ENCODE peak calls at places on chromosomes 4 and X, in five cellular contexts. One of them, this sample, is unnamed.

GRCh38 chrX:2495595-2495994 is 5.2 kb downstream of the DHRSX start:
- DNase-seq in hypothalamus: no peak
- DNase-seq in ascending aorta: no peak
- DNase-seq in stimulated activated CD8-positive, alpha-beta memory T cell treated with anti-CD3 and anti-CD28 coated beads, Interleukin-4, amount 100 ng/mL, for 4 hours: no peak
- DNase-seq in fibroblast of lung: no peak
- DNase-seq in this sample: no peak

GRCh38 chr4:119521306-119521705 is 107.3 kb downstream of the PDE5A start:
- DNase-seq in hypothalamus: no peak
- DNase-seq in ascending aorta: no peak
- DNase-seq in stimulated activated CD8-positive, alpha-beta memory T cell treated with anti-CD3 and anti-CD28 coated beads, Interleukin-4, amount 100 ng/mL, for 4 hours: no peak
- DNase-seq in fibroblast of lung: no peak
- DNase-seq in this sample: no peak

GRCh38 chr4:48718818-48719465 is 61.1 kb downstream of the FRYL start:
- DNase-seq in hypothalamus: no peak
- DNase-seq in ascending aorta: no peak
- DNase-seq in stimulated activated CD8-positive, alpha-beta memory T cell treated with anti-CD3 and anti-CD28 coated beads, Interleukin-4, amount 100 ng/mL, for 4 hours: no peak
- DNase-seq in fibroblast of lung: no peak
- DNase-seq in this sample: no peak

GRCh38 chrX:51641421-51642021 is 22.8 kb upstream of the CENPVL3 start:
- DNase-seq in hypothalamus: no peak
- DNase-seq in ascending aorta: no peak
- DNase-seq in stimulated activated CD8-positive, alpha-beta memory T cell treated with anti-CD3 and anti-CD28 coated beads, Interleukin-4, amount 100 ng/mL, for 4 hours: no peak
- DNase-seq in fibroblast of lung: peak; percentile 37
- DNase-seq in this sample: no peak

GRCh38 chr4:62407534-62407933 is 1207.4 kb downstream of the ADGRL3 start:
- DNase-seq in hypothalamus: no peak
- DNase-seq in ascending aorta: no peak
- DNase-seq in stimulated activated CD8-positive, alpha-beta memory T cell treated with anti-CD3 and anti-CD28 coated beads, Interleukin-4, amount 100 ng/mL, for 4 hours: no peak
- DNase-seq in fibroblast of lung: no peak
- DNase-seq in this sample: no peak

GRCh38 chr4:7766086-7766485 is 173.6 kb downstream of the AFAP1 start:
- DNase-seq in hypothalamus: no peak
- DNase-seq in ascending aorta: no peak
- DNase-seq in stimulated activated CD8-positive, alpha-beta memory T cell treated with anti-CD3 and anti-CD28 coated beads, Interleukin-4, amount 100 ng/mL, for 4 hours: no peak
- DNase-seq in fibroblast of lung: no peak
- DNase-seq in this sample: no peak

GRCh38 chr4:173505924-173506779 is 23.9 kb downstream of the HAND2 start:
- DNase-seq in hypothalamus: peak; percentile 4
- DNase-seq in ascending aorta: no peak
- DNase-seq in stimulated activated CD8-positive, alpha-beta memory T cell treated with anti-CD3 and anti-CD28 coated beads, Interleukin-4, amount 100 ng/mL, for 4 hours: no peak
- DNase-seq in fibroblast of lung: no peak
- DNase-seq in this sample: no peak

GRCh38 chrX:149129767-149130166 is 375.3 kb downstream of the IDS start:
- DNase-seq in hypothalamus: no peak
- DNase-seq in ascending aorta: no peak
- DNase-seq in stimulated activated CD8-positive, alpha-beta memory T cell treated with anti-CD3 and anti-CD28 coated beads, Interleukin-4, amount 100 ng/mL, for 4 hours: no peak
- DNase-seq in fibroblast of lung: peak; percentile 16
- DNase-seq in this sample: no peak

GRCh38 chr4:184355111-184355604 is 119.2 kb downstream of the IRF2 start:
- DNase-seq in hypothalamus: no peak
- DNase-seq in ascending aorta: peak; percentile 53
- DNase-seq in stimulated activated CD8-positive, alpha-beta memory T cell treated with anti-CD3 and anti-CD28 coated beads, Interleukin-4, amount 100 ng/mL, for 4 hours: no peak
- DNase-seq in fibroblast of lung: peak; percentile 86
- DNase-seq in this sample: no peak

GRCh38 chrX:149570668-149571067 is 16.6 kb downstream of the MAGEA9B start:
- DNase-seq in hypothalamus: no peak
- DNase-seq in ascending aorta: no peak
- DNase-seq in stimulated activated CD8-positive, alpha-beta memory T cell treated with anti-CD3 and anti-CD28 coated beads, Interleukin-4, amount 100 ng/mL, for 4 hours: no peak
- DNase-seq in fibroblast of lung: peak; percentile 39
- DNase-seq in this sample: no peak

GRCh38 chr4:180234730-180235129 is 2008.5 kb upstream of the TENM3 start:
- DNase-seq in hypothalamus: no peak
- DNase-seq in ascending aorta: no peak
- DNase-seq in stimulated activated CD8-positive, alpha-beta memory T cell treated with anti-CD3 and anti-CD28 coated beads, Interleukin-4, amount 100 ng/mL, for 4 hours: no peak
- DNase-seq in fibroblast of lung: no peak
- DNase-seq in this sample: no peak

GRCh38 chr4:142846729-142847606 is 867 bp upstream of the INPP4B start:
- DNase-seq in hypothalamus: no peak
- DNase-seq in ascending aorta: no peak
- DNase-seq in stimulated activated CD8-positive, alpha-beta memory T cell treated with anti-CD3 and anti-CD28 coated beads, Interleukin-4, amount 100 ng/mL, for 4 hours: peak; percentile 37
- DNase-seq in fibroblast of lung: peak; percentile 40
- DNase-seq in this sample: peak; percentile 41

GRCh38 chr4:128862608-128863313 is 53.3 kb downstream of the JADE1 start:
- DNase-seq in hypothalamus: no peak
- DNase-seq in ascending aorta: no peak
- DNase-seq in stimulated activated CD8-positive, alpha-beta memory T cell treated with anti-CD3 and anti-CD28 coated beads, Interleukin-4, amount 100 ng/mL, for 4 hours: peak; percentile 25
- DNase-seq in fibroblast of lung: no peak
- DNase-seq in this sample: no peak

GRCh38 chrX:9899640-9900075 is 67.5 kb upstream of the CLDN34 start:
- DNase-seq in hypothalamus: peak; percentile 38
- DNase-seq in ascending aorta: no peak
- DNase-seq in stimulated activated CD8-positive, alpha-beta memory T cell treated with anti-CD3 and anti-CD28 coated beads, Interleukin-4, amount 100 ng/mL, for 4 hours: no peak
- DNase-seq in fibroblast of lung: peak; percentile 92
- DNase-seq in this sample: no peak

GRCh38 chr4:137755033-137755471 is 222.8 kb upstream of the PCDH18 start:
- DNase-seq in hypothalamus: no peak
- DNase-seq in ascending aorta: no peak
- DNase-seq in stimulated activated CD8-positive, alpha-beta memory T cell treated with anti-CD3 and anti-CD28 coated beads, Interleukin-4, amount 100 ng/mL, for 4 hours: no peak
- DNase-seq in fibroblast of lung: peak; percentile 72
- DNase-seq in this sample: no peak

GRCh38 chr4:6121276-6121850 is 79.0 kb downstream of the JAKMIP1 start:
- DNase-seq in hypothalamus: no peak
- DNase-seq in ascending aorta: no peak
- DNase-seq in stimulated activated CD8-positive, alpha-beta memory T cell treated with anti-CD3 and anti-CD28 coated beads, Interleukin-4, amount 100 ng/mL, for 4 hours: no peak
- DNase-seq in fibroblast of lung: no peak
- DNase-seq in this sample: no peak

GRCh38 chrX:17836830-17837229 is 24.3 kb downstream of the RAI2 start:
- DNase-seq in hypothalamus: no peak
- DNase-seq in ascending aorta: no peak
- DNase-seq in stimulated activated CD8-positive, alpha-beta memory T cell treated with anti-CD3 and anti-CD28 coated beads, Interleukin-4, amount 100 ng/mL, for 4 hours: no peak
- DNase-seq in fibroblast of lung: no peak
- DNase-seq in this sample: no peak

GRCh38 chr4:95732061-95732460 is 107.8 kb upstream of the PDHA2 start:
- DNase-seq in hypothalamus: no peak
- DNase-seq in ascending aorta: no peak
- DNase-seq in stimulated activated CD8-positive, alpha-beta memory T cell treated with anti-CD3 and anti-CD28 coated beads, Interleukin-4, amount 100 ng/mL, for 4 hours: no peak
- DNase-seq in fibroblast of lung: peak; percentile 83
- DNase-seq in this sample: no peak

GRCh38 chrX:18873189-18873791 is 110.6 kb downstream of the PHKA2 start:
- DNase-seq in hypothalamus: no peak
- DNase-seq in ascending aorta: no peak
- DNase-seq in stimulated activated CD8-positive, alpha-beta memory T cell treated with anti-CD3 and anti-CD28 coated beads, Interleukin-4, amount 100 ng/mL, for 4 hours: no peak
- DNase-seq in fibroblast of lung: peak; percentile 76
- DNase-seq in this sample: no peak

GRCh38 chrX:124931241-124931640 is 388.4 kb upstream of the TEX13C start:
- DNase-seq in hypothalamus: no peak
- DNase-seq in ascending aorta: no peak
- DNase-seq in stimulated activated CD8-positive, alpha-beta memory T cell treated with anti-CD3 and anti-CD28 coated beads, Interleukin-4, amount 100 ng/mL, for 4 hours: no peak
- DNase-seq in fibroblast of lung: no peak
- DNase-seq in this sample: no peak

GRCh38 chr4:52825311-52826090 is 36.6 kb upstream of the RASL11B start:
- DNase-seq in hypothalamus: no peak
- DNase-seq in ascending aorta: no peak
- DNase-seq in stimulated activated CD8-positive, alpha-beta memory T cell treated with anti-CD3 and anti-CD28 coated beads, Interleukin-4, amount 100 ng/mL, for 4 hours: no peak
- DNase-seq in fibroblast of lung: no peak
- DNase-seq in this sample: no peak

GRCh38 chrX:103730746-103731508 is 20.2 kb downstream of the TMEM31 start:
- DNase-seq in hypothalamus: no peak
- DNase-seq in ascending aorta: no peak
- DNase-seq in stimulated activated CD8-positive, alpha-beta memory T cell treated with anti-CD3 and anti-CD28 coated beads, Interleukin-4, amount 100 ng/mL, for 4 hours: no peak
- DNase-seq in fibroblast of lung: peak; percentile 77
- DNase-seq in this sample: no peak

GRCh38 chr4:11669156-11669555 is 240.5 kb upstream of the HS3ST1 start:
- DNase-seq in hypothalamus: no peak
- DNase-seq in ascending aorta: no peak
- DNase-seq in stimulated activated CD8-positive, alpha-beta memory T cell treated with anti-CD3 and anti-CD28 coated beads, Interleukin-4, amount 100 ng/mL, for 4 hours: no peak
- DNase-seq in fibroblast of lung: peak; percentile 29
- DNase-seq in this sample: no peak

GRCh38 chr4:120692964-120693363 is 229.6 kb downstream of the PRDM5 start:
- DNase-seq in hypothalamus: no peak
- DNase-seq in ascending aorta: no peak
- DNase-seq in stimulated activated CD8-positive, alpha-beta memory T cell treated with anti-CD3 and anti-CD28 coated beads, Interleukin-4, amount 100 ng/mL, for 4 hours: no peak
- DNase-seq in fibroblast of lung: peak; percentile 86
- DNase-seq in this sample: no peak

GRCh38 chr4:2941138-2942036 is 21.8 kb downstream of the NOP14 start:
- DNase-seq in hypothalamus: no peak
- DNase-seq in ascending aorta: no peak
- DNase-seq in stimulated activated CD8-positive, alpha-beta memory T cell treated with anti-CD3 and anti-CD28 coated beads, Interleukin-4, amount 100 ng/mL, for 4 hours: no peak
- DNase-seq in fibroblast of lung: no peak
- DNase-seq in this sample: no peak